ENCODE peak calls at places on chromosomes 7 and 10, in ten cellular contexts. O, Q, L, Z, A, R, M, Y, N and E are unnamed samples.

GRCh38 chr7:117269895-117270294 is 53.0 kb downstream of the WNT2 start:
- DNase-seq in O (peak; percentile 32), Q (no peak), L (no peak), Z (peak; percentile 40), A (no peak), R (no peak), M (peak; percentile 69), Y (no peak), N (no peak), E (no peak)

GRCh38 chr10:6146921-6147320 is 55.8 kb upstream of the PFKFB3 start:
- DNase-seq in O (no peak), Q (no peak), L (no peak), Z (no peak), A (no peak), R (no peak), M (no peak), Y (no peak), N (no peak), E (no peak)

GRCh38 chr10:107814865-107815487 is 650.5 kb upstream of the SORCS1 start:
- DNase-seq in O (peak; percentile 39), Q (no peak), L (peak; percentile 74), Z (peak; percentile 24), A (no peak), R (peak; percentile 55), M (peak; percentile 63), Y (no peak), N (peak; percentile 70), E (peak; percentile 33)

GRCh38 chr7:7641129-7641663 is 644 bp downstream of the UMAD1 start:
- DNase-seq in O (no peak), Q (peak; percentile 39), L (no peak), Z (no peak), A (no peak), R (peak; percentile 35), M (peak; percentile 18), Y (no peak), N (peak; percentile 34), E (peak; percentile 29)

GRCh38 chr10:132331259-132331955 is 586 bp upstream of the LRRC27 start:
- DNase-seq in O (no peak), Q (no peak), L (peak; percentile 63), Z (no peak), A (no peak), R (no peak), M (peak; percentile 24), Y (no peak), N (no peak), E (no peak)

GRCh38 chr7:71414490-71414889 is 282.5 kb downstream of the GALNT17 start:
- DNase-seq in O (no peak), Q (no peak), L (peak; percentile 79), Z (no peak), A (no peak), R (peak; percentile 20), M (no peak), Y (no peak), N (no peak), E (no peak)

GRCh38 chr10:62073429-62073828 is 171.9 kb downstream of the ARID5B start:
- DNase-seq in O (no peak), Q (no peak), L (no peak), Z (no peak), A (no peak), R (no peak), M (peak; percentile 29), Y (no peak), N (no peak), E (no peak)

GRCh38 chr7:137774793-137775201 is 72.0 kb downstream of the DGKI start:
- DNase-seq in O (no peak), Q (no peak), L (no peak), Z (no peak), A (no peak), R (no peak), M (peak; percentile 9), Y (no peak), N (no peak), E (peak; percentile 35)

GRCh38 chr10:99609186-99609585 is 11.1 kb downstream of the SLC25A28 start:
- DNase-seq in O (no peak), Q (no peak), L (no peak), Z (no peak), A (no peak), R (no peak), M (no peak), Y (no peak), N (no peak), E (no peak)

GRCh38 chr10:117514971-117515370 is 27.6 kb upstream of the EMX2 start:
- DNase-seq in O (no peak), Q (no peak), L (no peak), Z (no peak), A (no peak), R (no peak), M (no peak), Y (no peak), N (peak; percentile 5), E (no peak)

GRCh38 chr10:121694966-121695340 is 96.7 kb upstream of the FGFR2 start:
- DNase-seq in O (no peak), Q (no peak), L (no peak), Z (no peak), A (no peak), R (no peak), M (no peak), Y (no peak), N (no peak), E (no peak)

GRCh38 chr7:27434729-27435400 is 192.3 kb downstream of the EVX1 start:
- DNase-seq in O (no peak), Q (no peak), L (no peak), Z (no peak), A (no peak), R (no peak), M (no peak), Y (no peak), N (no peak), E (no peak)

GRCh38 chr7:105218939-105219770 is 169.6 kb downstream of the SRPK2 start:
- DNase-seq in O (peak; percentile 48), Q (no peak), L (no peak), Z (no peak), A (no peak), R (no peak), M (no peak), Y (no peak), N (no peak), E (no peak)

GRCh38 chr7:81185072-81185471 is 266.2 kb upstream of the SEMA3C start:
- DNase-seq in O (no peak), Q (no peak), L (no peak), Z (no peak), A (no peak), R (no peak), M (no peak), Y (no peak), N (no peak), E (no peak)

GRCh38 chr10:108052981-108053380 is 888.5 kb upstream of the SORCS1 start:
- DNase-seq in O (no peak), Q (no peak), L (no peak), Z (no peak), A (no peak), R (no peak), M (no peak), Y (no peak), N (no peak), E (no peak)

DNA sequence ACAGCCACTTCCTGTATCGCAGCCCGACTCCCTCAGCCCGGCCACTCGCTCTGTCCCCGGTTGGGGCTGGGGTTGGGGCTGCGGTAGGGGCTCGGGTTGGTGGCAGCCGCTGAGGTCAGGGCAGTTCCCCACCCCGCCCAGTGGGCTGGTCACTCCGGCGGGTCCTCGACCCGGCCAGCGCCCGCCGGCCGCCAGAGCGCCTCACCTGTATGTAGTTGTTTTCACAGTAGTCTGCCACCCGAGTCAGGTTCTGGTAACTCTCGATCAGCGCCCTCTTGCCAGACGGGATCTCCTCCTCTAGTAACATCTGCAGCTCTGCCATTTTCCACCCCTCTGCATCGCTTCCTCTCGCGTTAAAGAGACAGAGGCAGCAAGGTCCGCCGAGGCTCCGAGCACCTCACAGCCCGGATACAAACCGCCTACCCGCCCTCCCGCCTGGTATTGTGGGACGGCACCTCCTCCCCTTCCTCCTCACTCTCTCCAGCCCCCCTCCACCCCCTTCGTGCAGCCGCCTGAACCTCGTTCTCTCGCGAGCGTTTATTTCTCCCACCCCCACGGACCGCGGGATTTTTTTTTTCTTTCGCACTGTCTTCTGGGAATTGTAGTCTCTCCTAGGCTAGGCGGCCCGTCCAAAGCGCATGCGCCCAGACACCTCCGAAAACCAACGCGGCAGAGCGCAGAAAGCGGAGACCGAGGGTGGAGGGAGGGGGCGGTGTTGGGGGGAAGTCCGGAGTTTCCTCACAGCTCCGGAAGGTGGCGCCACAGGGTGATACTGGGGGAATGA is at the start of gene ABI1:
- DNase-seq in O (peak; percentile 98), Q (peak; percentile 99), L (peak; percentile 95), Z (peak; percentile 98), A (peak; percentile 99), R (peak; percentile 98), M (peak; percentile 99), Y (peak; percentile 97), N (peak; percentile 98), E (peak; percentile 95)
- TF ChIP-seq CTCF in O (peak; percentile 83), Q (no peak), L (no peak), Z (peak; percentile 74), A (no peak), R (peak; percentile 65), M (peak; percentile 67), Y (peak; percentile 75), N (peak; percentile 82), E (peak; percentile 65)

DNA sequence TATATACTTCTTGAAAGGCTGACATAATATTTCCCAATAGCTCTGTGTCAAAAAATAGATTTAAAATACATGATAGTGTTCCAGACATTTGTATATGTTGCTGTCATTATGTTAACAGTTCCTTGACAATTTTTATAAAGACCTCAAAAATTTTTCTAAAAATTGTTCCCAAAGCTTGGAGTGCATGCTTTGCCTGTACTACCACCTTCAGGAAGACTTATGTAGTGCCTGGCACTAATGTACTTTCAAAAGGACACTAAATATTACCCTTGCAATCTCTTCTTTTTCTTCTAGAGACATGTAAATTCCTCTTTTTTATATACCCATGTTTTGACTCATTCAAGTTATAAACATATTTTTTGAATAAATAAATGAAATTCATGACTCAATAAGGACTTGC is 48.0 kb upstream of the SP8 start:
- DNase-seq in O (no peak), Q (no peak), L (peak; percentile 15), Z (no peak), A (no peak), R (no peak), M (no peak), Y (no peak), N (no peak), E (no peak)
- TF ChIP-seq CTCF in O (no peak), Q (no peak), L (no peak), Z (no peak), A (no peak), R (peak; percentile 20), M (no peak), Y (no peak), N (peak; percentile 79), E (no peak)

GRCh38 chr10:92573091-92573797 is 649 bp downstream of the IDE start:
- DNase-seq in O (peak; percentile 54), Q (peak; percentile 42), L (peak; percentile 70), Z (no peak), A (peak; percentile 59), R (peak; percentile 48), M (peak; percentile 54), Y (no peak), N (peak; percentile 34), E (peak; percentile 43)
- TF ChIP-seq CTCF in O (no peak), Q (no peak), L (no peak), Z (no peak), A (peak; percentile 11), R (peak; percentile 22), M (peak; percentile 20), Y (peak; percentile 21), N (no peak), E (no peak)

DNA sequence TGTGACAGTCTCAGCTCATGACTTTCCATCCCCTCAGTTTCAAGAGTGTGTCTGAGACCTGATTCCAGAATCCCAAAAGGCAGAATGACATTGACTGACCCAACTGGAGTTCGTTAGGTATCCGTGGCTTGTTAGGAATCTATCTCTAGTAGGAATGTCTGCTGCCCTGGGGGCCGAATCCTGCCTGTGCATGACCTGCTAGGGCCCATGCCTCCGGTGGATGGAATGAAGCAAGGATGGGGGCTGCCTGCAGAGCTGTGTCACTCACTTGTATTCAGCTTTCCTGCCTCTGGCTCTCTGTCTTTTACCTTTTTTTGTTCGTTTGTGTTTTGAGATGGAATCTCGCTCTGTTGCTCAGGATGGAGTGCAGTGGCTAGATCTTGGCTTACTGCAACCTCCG is 129.5 kb downstream of the SDK1 start:
- DNase-seq in O (no peak), Q (no peak), L (no peak), Z (no peak), A (no peak), R (no peak), M (no peak), Y (no peak), N (peak; percentile 80), E (no peak)
- TF ChIP-seq CTCF in O (no peak), Q (no peak), L (no peak), Z (no peak), A (no peak), R (no peak), M (no peak), Y (peak; percentile 11), N (peak; percentile 50), E (no peak)